ENCODE peak calls at places on chromosome 4, in seven cellular contexts. I is OCI-LY7, P is hepatocyte, M is MM.1S, F is PC-3, G is GM23338, R is HCT116. S is an unnamed sample.
A peak's percentile ranks its signal among the peaks of the same experiment; 100 is the strongest.

GRCh38 chr4:82104578-82104977 is 269.2 kb downstream of the HNRNPD start:
- DNase-seq in P (no peak), I (no peak), G (peak; percentile 29), F (no peak), M (no peak), R (no peak), S (no peak)

GRCh38 chr4:175657571-175657970 is 154.5 kb downstream of the GPM6A start:
- DNase-seq in R (no peak), I (no peak), G (no peak), M (no peak), P (no peak), F (peak; percentile 51), S (no peak)

GRCh38 chr4:156889616-156890594 is 81.7 kb downstream of the PDGFC start:
- DNase-seq in I (no peak), R (no peak), G (no peak), F (no peak), M (no peak), P (no peak), S (peak; percentile 87)

GRCh38 chr4:5383191-5383980 is 325.0 kb downstream of the EVC2 start:
- DNase-seq in G (no peak), P (no peak), I (no peak), R (no peak), F (no peak), M (no peak), S (peak; percentile 42)

GRCh38 chr4:188206783-188207182 is 67.5 kb downstream of the TRIML1 start:
- DNase-seq in F (no peak), M (no peak), I (no peak), R (no peak), P (no peak), G (no peak), S (no peak)

GRCh38 chr4:125741825-125742452 is 427.2 kb downstream of the FAT4 start:
- DNase-seq in M (peak; percentile 26), P (peak; percentile 17), R (no peak), I (peak; percentile 7), G (peak; percentile 51), F (peak; percentile 48), S (peak; percentile 65)

GRCh38 chr4:159655547-159655946 is 552.7 kb downstream of the RAPGEF2 start:
- DNase-seq in F (peak; percentile 53), M (no peak), G (no peak), I (no peak), R (peak; percentile 16), P (no peak), S (no peak)

GRCh38 chr4:40185830-40186664 is 10.8 kb upstream of the RHOH start:
- DNase-seq in F (no peak), P (no peak), I (peak; percentile 83), R (no peak), G (no peak), M (no peak), S (peak; percentile 59)

GRCh38 chr4:1260418-1261106 is 11.6 kb upstream of the CTBP1 start:
- DNase-seq in M (no peak), G (no peak), R (no peak), I (no peak), F (no peak), P (no peak), S (no peak)

GRCh38 chr4:37531156-37531555 is 155.0 kb downstream of the RELL1 start:
- DNase-seq in P (peak; percentile 13), G (no peak), I (no peak), R (no peak), M (no peak), F (peak; percentile 6), S (peak; percentile 19)

GRCh38 chr4:30620711-30621110 is 99.5 kb upstream of the PCDH7 start:
- DNase-seq in R (no peak), M (no peak), F (no peak), P (no peak), G (no peak), I (no peak), S (no peak)

GRCh38 chr4:72564184-72564583 is 4.8 kb downstream of the ADAMTS3 start:
- DNase-seq in R (no peak), M (no peak), F (peak; percentile 83), I (no peak), G (no peak), P (no peak), S (peak; percentile 90)

GRCh38 chr4:112327950-112328349 is 30.8 kb downstream of the ALPK1 start:
- DNase-seq in I (peak; percentile 51), G (peak; percentile 77), P (peak; percentile 56), R (peak; percentile 32), M (peak; percentile 72), F (peak; percentile 72), S (peak; percentile 70)

GRCh38 chr4:5747746-5748365 is 36.9 kb downstream of the EVC start:
- DNase-seq in G (no peak), M (no peak), P (peak; percentile 63), F (peak; percentile 87), I (no peak), R (no peak), S (peak; percentile 97)

GRCh38 chr4:108370291-108370690 is 201.6 kb upstream of the LEF1 start:
- DNase-seq in M (no peak), G (no peak), R (no peak), F (no peak), I (no peak), P (no peak), S (no peak)

GRCh38 chr4:95984081-95984480 is 144.2 kb downstream of the PDHA2 start:
- DNase-seq in P (no peak), R (no peak), M (no peak), F (no peak), I (no peak), G (no peak), S (peak; percentile 0)

GRCh38 chr4:129428454-129428853 is 332.5 kb downstream of the C4orf33 start:
- DNase-seq in M (no peak), P (no peak), R (no peak), G (no peak), F (no peak), I (no peak), S (no peak)

GRCh38 chr4:88110826-88111225 is 47.6 kb downstream of the ABCG2 start:
- DNase-seq in R (no peak), I (no peak), M (peak; percentile 58), F (no peak), P (no peak), G (peak; percentile 46), S (no peak)

GRCh38 chr4:186260504-186261448 is 5.2 kb upstream of the F11 start:
- DNase-seq in I (no peak), P (peak; percentile 31), M (no peak), R (no peak), F (no peak), G (no peak), S (no peak)

GRCh38 chr4:21790437-21791029 is 158.0 kb downstream of the KCNIP4 start:
- DNase-seq in G (peak; percentile 46), R (peak; percentile 16), M (peak; percentile 39), I (peak; percentile 20), P (peak; percentile 49), F (peak; percentile 78), S (peak; percentile 63)

GRCh38 chr4:84673475-84674230 is 90.7 kb downstream of the CDS1 start:
- DNase-seq in R (peak; percentile 39), G (no peak), M (no peak), I (no peak), F (peak; percentile 90), P (no peak), S (peak; percentile 87)

GRCh38 chr4:185255868-185256267 is 46.5 kb downstream of the SNX25 start:
- DNase-seq in F (no peak), P (no peak), M (peak; percentile 49), I (no peak), R (no peak), G (no peak), S (no peak)

GRCh38 chr4:574346-575161 is 1.5 kb downstream of the TMEM271 start:
- DNase-seq in M (no peak), P (no peak), G (peak; percentile 17), F (no peak), I (no peak), R (no peak), S (no peak)

GRCh38 chr4:83114576-83114975 is at the start of gene PLAC8:
- DNase-seq in G (peak; percentile 34), F (peak; percentile 19), I (no peak), M (peak; percentile 87), R (no peak), P (peak; percentile 51), S (no peak)

GRCh38 chr4:20984011-20984836 is 284.0 kb downstream of the PACRGL start:
- DNase-seq in R (no peak), P (peak; percentile 35), M (no peak), F (no peak), G (peak; percentile 52), I (no peak), S (no peak)

GRCh38 chr4:118954246-118954645 is 65.6 kb downstream of the SYNPO2 start:
- DNase-seq in P (no peak), R (peak; percentile 15), M (no peak), F (peak; percentile 47), I (peak; percentile 4), G (no peak), S (peak; percentile 64)

GRCh38 chr4:75714681-75715080 is 9.7 kb upstream of the USO1 start:
- DNase-seq in M (no peak), G (no peak), R (no peak), I (no peak), P (no peak), F (no peak), S (peak; percentile 46)

GRCh38 chr4:75710246-75710645 is 14.1 kb upstream of the USO1 start:
- DNase-seq in G (no peak), P (no peak), F (no peak), I (no peak), M (no peak), R (no peak), S (no peak)

GRCh38 chr4:75718529-75718928 is 5.8 kb upstream of the USO1 start:
- DNase-seq in M (no peak), I (no peak), R (peak; percentile 12), F (peak; percentile 35), P (no peak), G (no peak), S (no peak)

GRCh38 chr4:75717332-75717873 is 7.0 kb upstream of the USO1 start:
- DNase-seq in M (no peak), G (no peak), R (no peak), I (no peak), F (no peak), P (no peak), S (no peak)

GRCh38 chr4:75715105-75715799 is 9.1 kb upstream of the USO1 start:
- DNase-seq in M (peak; percentile 34), P (no peak), I (no peak), F (no peak), R (no peak), G (no peak), S (peak; percentile 79)
- H3K9me2 ChIP-seq in M (no peaks in the 10 kb centered on the region), P (no peaks in the 10 kb centered on the region), I (no peaks in the 10 kb centered on the region), F (no peaks in the 10 kb centered on the region), R (no peaks in the 10 kb centered on the region), G (no peaks in the 10 kb centered on the region), S (no peaks in the 10 kb centered on the region)

GRCh38 chr4:92091335-92091734 is 212.4 kb upstream of the GRID2 start:
- DNase-seq in M (peak; percentile 55), F (peak; percentile 6), P (no peak), G (peak; percentile 76), R (no peak), I (peak; percentile 5), S (peak; percentile 51)
- H3K4me3 ChIP-seq in M (peak overlapping the region; percentile 56), F (no peak overlapping the region), P (no peak overlapping the region), G (no peak overlapping the region), R (no peak overlapping the region), I (no peak overlapping the region), S (peak overlapping the region; percentile 67)

GRCh38 chr4:7638463-7638862 is 203.7 kb upstream of the PSAPL1 start:
- DNase-seq in G (no peak), I (no peak), M (no peak), P (no peak), F (no peak), R (no peak), S (no peak)
- H3K9me2 ChIP-seq in G (no peaks in the 10 kb centered on the region), I (no peaks in the 10 kb centered on the region), M (no peaks in the 10 kb centered on the region), P (no peaks in the 10 kb centered on the region), F (no peaks in the 10 kb centered on the region), R (no peaks in the 10 kb centered on the region), S (no peaks in the 10 kb centered on the region)

GRCh38 chr4:60657802-60658201 is 542.3 kb upstream of the ADGRL3 start:
- DNase-seq in M (peak; percentile 25), F (no peak), G (no peak), R (no peak), I (no peak), P (no peak), S (no peak)
- H3K4me3 ChIP-seq in M (no peak overlapping the region), F (peak overlapping the region; percentile 4), G (no peak overlapping the region), R (no peak overlapping the region), I (no peak overlapping the region), P (no peak overlapping the region), S (no peak overlapping the region)

S was measured in GM23248.